ENCODE peak calls at places on chromosome 5, in four cellular contexts. N is GM12878, A is K562, C is HL-60. Y is an unnamed sample.
A peak's percentile ranks its signal among the peaks of the same experiment; 100 is the strongest.

GRCh38 chr5:51382508-51382758 is 815 bp upstream of the ISL1 start:
- DNase-seq in A (no peak), N (no peak), C (no peak), Y (no peak)

GRCh38 chr5:137265457-137265856 is 233.7 kb downstream of the SPOCK1 start:
- DNase-seq in C (no peak), A (no peak), N (no peak), Y (no peak)

GRCh38 chr5:149745-150450 is 41.4 kb upstream of the LRRC14B start:
- DNase-seq in C (no peak), A (no peak), N (no peak), Y (no peak)

GRCh38 chr5:28505121-28505520 is 1466.7 kb upstream of the CDH9 start:
- DNase-seq in N (no peak), A (no peak), C (no peak), Y (no peak)

GRCh38 chr5:168312606-168313297 is 21.3 kb downstream of the WWC1 start:
- DNase-seq in A (no peak), C (no peak), N (no peak), Y (no peak)

GRCh38 chr5:140246378-140247122 is 56.4 kb downstream of the PFDN1 start:
- DNase-seq in A (no peak), C (no peak), N (no peak), Y (no peak)

GRCh38 chr5:125526940-125527339 is 780.5 kb upstream of the ZNF608 start:
- DNase-seq in C (no peak), A (no peak), N (no peak), Y (no peak)

GRCh38 chr5:2914022-2914661 is 162.7 kb upstream of the IRX2 start:
- DNase-seq in N (no peak), C (no peak), A (no peak), Y (no peak)

GRCh38 chr5:142178651-142179050 is 70.1 kb downstream of the NDFIP1 start:
- DNase-seq in A (no peak), C (no peak), N (no peak), Y (no peak)

GRCh38 chr5:157253547-157253946 is 12.4 kb upstream of the CYFIP2 start:
- DNase-seq in C (peak; percentile 63), A (peak; percentile 41), N (no peak), Y (no peak)

GRCh38 chr5:72325566-72326297 is 5.6 kb downstream of the PTCD2 start:
- DNase-seq in N (no peak), C (no peak), A (no peak), Y (no peak)

GRCh38 chr5:30099634-30100033 is 1093.9 kb upstream of the CDH6 start:
- DNase-seq in C (no peak), A (no peak), N (no peak), Y (no peak)

GRCh38 chr5:88244686-88245085 is 24.0 kb downstream of the TMEM161B start:
- DNase-seq in C (no peak), A (no peak), N (no peak), Y (no peak)

GRCh38 chr5:119316116-119316515 is 39.7 kb upstream of the TNFAIP8 start:
- DNase-seq in C (no peak), N (no peak), A (no peak), Y (no peak)

GRCh38 chr5:86968311-86968753 is 299.4 kb upstream of the RASA1 start:
- DNase-seq in N (no peak), C (no peak), A (peak; percentile 10), Y (no peak)

GRCh38 chr5:36156124-36156601 is 4.3 kb downstream of the SKP2 start:
- DNase-seq in N (no peak), A (no peak), C (no peak), Y (no peak)

GRCh38 chr5:150623878-150624216 is 16.6 kb upstream of the SYNPO start:
- DNase-seq in A (no peak), C (no peak), N (no peak), Y (no peak)

GRCh38 chr5:178545941-178546674 is 44.1 kb downstream of the COL23A1 start:
- DNase-seq in A (no peak), C (no peak), N (no peak), Y (no peak)

GRCh38 chr5:102421647-102422046 is 77.2 kb downstream of the SLCO6A1 start:
- DNase-seq in C (no peak), A (no peak), N (no peak), Y (no peak)

GRCh38 chr5:83589786-83590185 is 118.2 kb downstream of the VCAN start:
- DNase-seq in N (no peak), A (no peak), C (no peak), Y (no peak)

GRCh38 chr5:132260714-132261615 is 3.5 kb downstream of the PDLIM4 start:
- DNase-seq in C (no peak), A (peak; percentile 86), N (peak; percentile 61), Y (no peak)

GRCh38 chr5:140293091-140293996 is 9.6 kb downstream of the PFDN1 start:
- DNase-seq in N (no peak), C (no peak), A (no peak), Y (no peak)

GRCh38 chr5:39758426-39758825 is 333.6 kb upstream of the DAB2 start:
- DNase-seq in A (no peak), C (no peak), N (no peak), Y (no peak)

GRCh38 chr5:42636425-42636824 is 120.2 kb upstream of the CCDC152 start:
- DNase-seq in C (no peak), N (no peak), A (peak; percentile 54), Y (no peak)

GRCh38 chr5:119613937-119614336 is 15.4 kb upstream of the FAM170A start:
- DNase-seq in A (no peak), C (no peak), N (no peak), Y (no peak)

GRCh38 chr5:134511796-134512660 is 13.4 kb upstream of the JADE2 start:
- DNase-seq in A (peak; percentile 72), N (no peak), C (no peak), Y (no peak)

GRCh38 chr5:171520300-171521170 is 101.1 kb downstream of the FGF18 start:
- DNase-seq in A (no peak), C (no peak), N (no peak), Y (no peak)

GRCh38 chr5:62632181-62632580 is 53.6 kb downstream of the LRRC70 start:
- DNase-seq in C (no peak), A (no peak), N (no peak), Y (no peak)

GRCh38 chr5:128038641-128039040 is 44.9 kb upstream of the SLC12A2 start:
- DNase-seq in A (peak; percentile 59), C (no peak), N (no peak), Y (no peak)

GRCh38 chr5:124285071-124285470 is 461.4 kb downstream of the ZNF608 start:
- DNase-seq in A (no peak), N (no peak), C (no peak), Y (no peak)

GRCh38 chr5:139562847-139563246 is 1.7 kb downstream of the UBE2D2 start:
- DNase-seq in C (no peak), N (no peak), A (peak; percentile 40), Y (no peak)

DNA sequence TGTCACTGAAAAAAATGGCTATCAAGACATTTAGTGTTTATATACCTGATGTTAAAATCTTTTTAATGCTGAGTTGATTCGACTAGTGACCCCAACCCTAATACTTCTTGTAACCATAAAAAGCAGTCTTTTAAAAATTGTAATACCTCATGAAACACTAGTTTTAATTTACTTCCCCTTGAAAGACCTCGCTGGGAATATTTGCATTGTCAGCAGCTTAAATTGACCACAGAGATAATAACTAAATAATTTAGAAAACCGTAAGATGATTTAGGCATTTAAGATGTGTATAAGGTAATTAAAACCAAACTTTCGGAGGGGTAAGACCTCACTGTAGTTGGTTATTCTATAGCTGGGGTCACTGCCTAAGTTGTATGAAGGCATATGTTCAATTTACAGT is 89.8 kb downstream of the FGF10 start:
- DNase-seq in A (no peak), N (no peak), C (no peak), Y (no peak)
- TF ChIP-seq SPI1 in A (no peak), N (no peak), C (no peak), Y (no peak)

GRCh38 chr5:113070901-113071300 is 94.3 kb downstream of the DCP2 start:
- DNase-seq in C (no peak), N (no peak), A (no peak), Y (no peak)

GRCh38 chr5:113067635-113068344 is 91.2 kb downstream of the DCP2 start:
- DNase-seq in A (no peak), N (no peak), C (no peak), Y (no peak)

GRCh38 chr5:113071401-113071800 is 94.8 kb downstream of the DCP2 start:
- DNase-seq in N (no peak), A (peak; percentile 77), C (no peak), Y (no peak)

GRCh38 chr5:113065626-113066025 is 89.0 kb downstream of the DCP2 start:
- DNase-seq in N (no peak), A (no peak), C (no peak), Y (no peak)

GRCh38 chr5:113068559-113068958 is 92.0 kb downstream of the DCP2 start:
- DNase-seq in C (no peak), N (no peak), A (no peak), Y (no peak)
- TF ChIP-seq SPI1 in C (no peak), N (no peak), A (no peak), Y (no peak)

DNA sequence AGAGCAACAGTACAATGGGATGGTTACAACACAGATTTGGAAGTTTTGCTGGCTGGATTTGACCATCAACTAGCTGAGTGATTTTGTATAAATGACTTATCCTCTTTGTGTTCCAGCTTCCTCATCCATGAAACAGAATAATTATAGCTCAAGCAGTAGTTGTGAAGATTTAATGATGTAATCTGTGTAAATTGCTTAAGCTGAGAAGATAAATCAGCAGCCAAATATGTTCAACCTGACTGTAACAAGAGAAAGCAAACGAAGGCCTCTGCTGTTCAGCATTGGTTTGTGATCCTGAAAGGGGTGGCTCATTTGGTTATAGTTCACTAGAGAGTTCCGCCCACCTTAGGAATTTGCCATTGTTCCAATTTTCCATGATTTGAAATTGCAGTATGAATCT is 75.7 kb upstream of the CCDC112 start:
- DNase-seq in A (no peak), C (no peak), N (no peak), Y (no peak)
- TF ChIP-seq SPI1 in A (no peak), C (no peak), N (no peak), Y (no peak)

DNA sequence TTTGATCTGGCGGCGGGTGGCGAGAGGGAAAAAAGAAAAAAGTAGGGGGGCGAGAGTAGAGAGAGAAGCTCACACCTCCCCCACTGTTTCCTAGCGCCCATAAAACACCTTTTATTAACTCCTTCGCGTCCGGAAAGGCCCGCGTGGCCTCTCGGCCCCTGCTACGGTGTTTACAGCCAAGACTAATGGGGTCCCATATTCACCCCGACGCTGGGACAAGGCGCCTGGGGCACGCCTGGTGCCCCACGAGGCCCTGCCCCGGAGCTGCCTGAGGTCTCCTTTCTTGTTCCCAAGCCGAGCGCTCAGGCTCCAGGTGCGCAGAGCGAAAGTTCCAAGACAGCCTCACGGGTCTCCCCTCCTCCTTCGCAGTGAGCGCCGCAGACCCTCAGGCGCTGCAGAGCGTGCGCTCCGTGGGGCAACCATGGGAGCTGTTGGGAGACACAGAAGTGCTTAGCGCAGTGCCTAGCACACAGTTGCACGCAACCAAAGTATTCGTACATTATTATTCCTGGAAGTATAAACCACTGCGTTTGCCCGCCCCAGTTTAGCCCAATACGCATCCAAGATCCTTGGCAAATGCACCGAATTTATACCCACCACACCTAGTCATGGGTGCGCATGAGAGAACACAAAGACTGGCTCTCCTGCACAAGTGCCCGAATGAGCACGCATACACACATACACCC is 4.3 kb downstream of the HAND1 start:
- DNase-seq in C (no peak), A (no peak), N (no peak), Y (no peak)
- TF ChIP-seq SPI1 in C (no peak), A (no peak), N (no peak), Y (no peak)

GRCh38 chr5:175216991-175217390 is 227.0 kb downstream of the DRD1 start:
- DNase-seq in N (no peak), A (no peak), C (no peak), Y (no peak)
- TF ChIP-seq SPI1 in N (no peak), A (no peak), C (no peak), Y (no peak)

GRCh38 chr5:52948418-52949076 is 40.6 kb upstream of the ITGA2 start:
- DNase-seq in C (peak; percentile 70), A (peak; percentile 57), N (peak; percentile 42), Y (peak; percentile 20)
- TF ChIP-seq SPI1 in C (peak; percentile 87), A (peak; percentile 78), N (peak; percentile 74), Y (peak; percentile 87)

GRCh38 chr5:138287252-138287651 is 12.8 kb upstream of the GFRA3 start:
- DNase-seq in A (no peak), N (no peak), C (no peak), Y (no peak)
- TF ChIP-seq SPI1 in A (peak; percentile 34), N (peak; percentile 51), C (peak; percentile 50), Y (peak; percentile 79)